ENCODE peak calls at places on chromosomes 5 and 9, in six cellular contexts. X is AG09309, J is hypothalamus, W is H7, L is omental fat pad, E is fibroblast of mammary gland. P is an unnamed sample.

GRCh38 chr5:124645396-124645795 is 101.0 kb downstream of the ZNF608 start:
- DNase-seq in E (no peak), X (no peak), W (no peak), L (no peak), J (no peak), P (no peak)

GRCh38 chr5:65919773-65920172 is 6.6 kb upstream of the ERBIN start:
- DNase-seq in W (no peak), J (no peak), E (peak; percentile 12), L (no peak), X (no peak), P (no peak)

GRCh38 chr5:28344803-28345433 is 1306.5 kb upstream of the CDH9 start:
- DNase-seq in X (no peak), E (peak; percentile 16), L (no peak), J (no peak), W (peak; percentile 2), P (no peak)

GRCh38 chr5:145960848-145961600 is 24.6 kb downstream of the SH3RF2 start:
- DNase-seq in W (no peak), L (no peak), E (no peak), J (no peak), X (no peak), P (no peak)

GRCh38 chr9:133813749-133814585 is 75.8 kb upstream of the SARDH start:
- DNase-seq in X (no peak), W (no peak), L (no peak), E (peak; percentile 22), J (peak; percentile 30), P (no peak)

GRCh38 chr5:14302343-14302742 is 159.2 kb downstream of the TRIO start:
- DNase-seq in J (no peak), W (no peak), L (no peak), E (no peak), X (no peak), P (no peak)

GRCh38 chr5:127957183-127957582 is 126.4 kb upstream of the SLC12A2 start:
- DNase-seq in L (no peak), X (no peak), E (peak; percentile 77), W (no peak), J (peak; percentile 14), P (no peak)

GRCh38 chr9:136551401-136552116 is 5.7 kb upstream of the NOTCH1 start:
- DNase-seq in L (no peak), X (no peak), E (peak; percentile 78), W (peak; percentile 97), J (no peak), P (no peak)

GRCh38 chr5:158384535-158385421 is 525.8 kb upstream of the CLINT1 start:
- DNase-seq in W (no peak), L (no peak), J (no peak), E (peak; percentile 99), X (peak; percentile 92), P (no peak)

GRCh38 chr5:34900660-34901059 is 14.6 kb downstream of the RAD1 start:
- DNase-seq in E (no peak), L (no peak), X (no peak), J (no peak), W (no peak), P (no peak)

GRCh38 chr5:96893342-96893741 is 17.0 kb downstream of the ERAP2 start:
- DNase-seq in W (no peak), E (peak; percentile 68), J (no peak), X (peak; percentile 44), L (no peak), P (no peak)

GRCh38 chr9:88994820-88995180 is 3.5 kb downstream of the S1PR3 start:
- DNase-seq in L (no peak), J (no peak), E (peak; percentile 72), X (peak; percentile 20), W (no peak), P (no peak)

GRCh38 chr5:12095808-12096281 is 191.6 kb upstream of the CTNND2 start:
- DNase-seq in E (no peak), X (no peak), L (no peak), W (no peak), J (no peak), P (no peak)